ENCODE peak calls at places on chromosomes 1 and 21, in seven cellular contexts. V, D, A, F, K, C and N are unnamed samples. For H3K4me1, the result is how much of the 10 kb centered on the place peaks cover.

GRCh38 chr1:227805606-227806197 is 9.8 kb upstream of the PRSS38 start:
- DNase-seq in V (peak), D (no peak), A (no peak), F (no peak), K (no peak), C (no peak), N (no peak)

GRCh38 chr1:111725192-111725591 is 14.0 kb downstream of the INKA2 start:
- DNase-seq in V (no peak), D (peak), A (no peak), F (no peak), K (no peak), C (peak), N (peak)

GRCh38 chr1:151574575-151575529 is 34.7 kb downstream of the TUFT1 start:
- DNase-seq in V (no peak), D (no peak), A (no peak), F (peak), K (no peak), C (no peak), N (no peak)

GRCh38 chr1:2611621-2612437 is 21.0 kb downstream of the MMEL1 start:
- DNase-seq in V (no peak), D (peak), A (peak), F (no peak), K (no peak), C (no peak), N (no peak)

GRCh38 chr1:211830330-211831142 is at the start of gene LPGAT1:
- DNase-seq in V (peak), D (peak), A (peak), F (peak), K (peak), C (peak), N (peak)

GRCh38 chr1:203197625-203198024 is 11.1 kb upstream of the CHI3L1 start:
- DNase-seq in V (no peak), D (no peak), A (no peak), F (no peak), K (no peak), C (no peak), N (no peak)

GRCh38 chr1:160522622-160523345 is at the start of gene SLAMF6:
- DNase-seq in V (no peak), D (no peak), A (no peak), F (peak), K (no peak), C (no peak), N (no peak)

GRCh38 chr1:24085546-24085945 is 26.4 kb downstream of the MYOM3 start:
- DNase-seq in V (no peak), D (no peak), A (no peak), F (no peak), K (no peak), C (no peak), N (no peak)

GRCh38 chr1:59674605-59675004 is 140.1 kb upstream of the HOOK1 start:
- DNase-seq in V (peak), D (no peak), A (no peak), F (peak), K (peak), C (no peak), N (no peak)

GRCh38 chr1:66323958-66324357 is 210.0 kb upstream of the SGIP1 start:
- DNase-seq in V (no peak), D (no peak), A (no peak), F (no peak), K (no peak), C (no peak), N (no peak)

GRCh38 chr1:230208619-230209261 is 141.7 kb downstream of the GALNT2 start:
- DNase-seq in V (no peak), D (no peak), A (no peak), F (no peak), K (no peak), C (no peak), N (no peak)

GRCh38 chr1:224458296-224458695 is 23.7 kb upstream of the WDR26 start:
- DNase-seq in V (no peak), D (no peak), A (no peak), F (no peak), K (no peak), C (no peak), N (no peak)

GRCh38 chr1:205569411-205570172 is 62.2 kb downstream of the ELK4 start:
- DNase-seq in V (no peak), D (no peak), A (peak), F (peak), K (no peak), C (no peak), N (no peak)

GRCh38 chr1:228471762-228472398 is 15.3 kb upstream of the RNF187 start:
- DNase-seq in V (no peak), D (no peak), A (no peak), F (no peak), K (no peak), C (no peak), N (no peak)

GRCh38 chr1:232630047-232630893 is at the start of gene SIPA1L2:
- DNase-seq in V (peak), D (peak), A (peak), F (peak), K (peak), C (peak), N (peak)

GRCh38 chr1:162892916-162893714 is 32.1 kb upstream of the CCDC190 start:
- DNase-seq in V (no peak), D (no peak), A (no peak), F (no peak), K (no peak), C (no peak), N (no peak)

GRCh38 chr1:41495171-41495948 is 10.9 kb upstream of the EDN2 start:
- DNase-seq in V (peak), D (peak), A (peak), F (no peak), K (no peak), C (peak), N (no peak)

GRCh38 chr1:202860744-202861419 is 28.1 kb downstream of the RABIF start:
- DNase-seq in V (peak), D (peak), A (peak), F (peak), K (no peak), C (peak), N (no peak)

GRCh38 chr1:924619-925323 is 1.0 kb downstream of the SAMD11 start:
- DNase-seq in V (no peak), D (no peak), A (no peak), F (peak), K (no peak), C (peak), N (no peak)

GRCh38 chr1:62800274-62800673 is 16.3 kb downstream of the ATG4C start:
- DNase-seq in V (no peak), D (no peak), A (no peak), F (no peak), K (no peak), C (no peak), N (no peak)

GRCh38 chr1:42680921-42681683 is 1.1 kb upstream of the YBX1 start:
- DNase-seq in V (no peak), D (no peak), A (no peak), F (no peak), K (no peak), C (no peak), N (no peak)

GRCh38 chr1:65791396-65791795 is 1.3 kb upstream of the PDE4B start:
- DNase-seq in V (no peak), D (no peak), A (no peak), F (no peak), K (peak), C (no peak), N (no peak)

GRCh38 chr21:24825348-24825747 is 781.9 kb downstream of the MRPL39 start:
- DNase-seq in V (no peak), D (no peak), A (no peak), F (no peak), K (no peak), C (no peak), N (no peak)

GRCh38 chr1:50436489-50436888 is 13.2 kb upstream of the DMRTA2 start:
- DNase-seq in V (no peak), D (no peak), A (no peak), F (no peak), K (no peak), C (no peak), N (no peak)

GRCh38 chr1:236753554-236753953 is 41.5 kb upstream of the MTR start:
- DNase-seq in V (no peak), D (no peak), A (no peak), F (no peak), K (no peak), C (peak), N (no peak)

GRCh38 chr1:103129796-103130195 is 21.5 kb upstream of the COL11A1 start:
- DNase-seq in V (no peak), D (no peak), A (no peak), F (no peak), K (no peak), C (no peak), N (no peak)

GRCh38 chr1:103123321-103123720 is 15.0 kb upstream of the COL11A1 start:
- DNase-seq in V (no peak), D (no peak), A (no peak), F (no peak), K (no peak), C (no peak), N (no peak)

GRCh38 chr1:103125219-103125618 is 16.9 kb upstream of the COL11A1 start:
- DNase-seq in V (no peak), D (no peak), A (no peak), F (no peak), K (no peak), C (no peak), N (no peak)

DNA sequence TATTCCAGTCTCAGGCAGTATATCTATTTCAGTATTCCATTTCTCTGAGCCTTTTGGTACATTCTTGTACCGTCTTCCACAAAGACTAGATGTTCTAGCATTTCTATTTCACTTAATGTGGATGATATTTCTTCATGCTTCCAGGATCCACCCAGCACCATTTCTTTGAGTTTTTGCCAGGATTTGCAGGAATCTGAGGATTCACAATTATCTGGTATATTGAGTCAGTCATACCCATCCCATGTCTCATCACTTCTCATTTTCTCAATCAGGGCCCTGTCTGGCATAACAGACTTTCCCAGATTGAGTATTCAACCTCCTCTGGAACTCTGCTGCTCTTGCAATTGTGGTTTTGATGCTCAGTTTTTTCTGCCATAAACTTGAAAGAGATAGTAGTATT is 20.9 kb upstream of the COL11A1 start:
- DNase-seq in V (no peak), D (no peak), A (no peak), F (no peak), K (no peak), C (no peak), N (no peak)
- H3K4me1 ChIP-seq in V (under half), D (under half), A (under half), F (under half), K (under half), C (under half), N (under half)

DNA sequence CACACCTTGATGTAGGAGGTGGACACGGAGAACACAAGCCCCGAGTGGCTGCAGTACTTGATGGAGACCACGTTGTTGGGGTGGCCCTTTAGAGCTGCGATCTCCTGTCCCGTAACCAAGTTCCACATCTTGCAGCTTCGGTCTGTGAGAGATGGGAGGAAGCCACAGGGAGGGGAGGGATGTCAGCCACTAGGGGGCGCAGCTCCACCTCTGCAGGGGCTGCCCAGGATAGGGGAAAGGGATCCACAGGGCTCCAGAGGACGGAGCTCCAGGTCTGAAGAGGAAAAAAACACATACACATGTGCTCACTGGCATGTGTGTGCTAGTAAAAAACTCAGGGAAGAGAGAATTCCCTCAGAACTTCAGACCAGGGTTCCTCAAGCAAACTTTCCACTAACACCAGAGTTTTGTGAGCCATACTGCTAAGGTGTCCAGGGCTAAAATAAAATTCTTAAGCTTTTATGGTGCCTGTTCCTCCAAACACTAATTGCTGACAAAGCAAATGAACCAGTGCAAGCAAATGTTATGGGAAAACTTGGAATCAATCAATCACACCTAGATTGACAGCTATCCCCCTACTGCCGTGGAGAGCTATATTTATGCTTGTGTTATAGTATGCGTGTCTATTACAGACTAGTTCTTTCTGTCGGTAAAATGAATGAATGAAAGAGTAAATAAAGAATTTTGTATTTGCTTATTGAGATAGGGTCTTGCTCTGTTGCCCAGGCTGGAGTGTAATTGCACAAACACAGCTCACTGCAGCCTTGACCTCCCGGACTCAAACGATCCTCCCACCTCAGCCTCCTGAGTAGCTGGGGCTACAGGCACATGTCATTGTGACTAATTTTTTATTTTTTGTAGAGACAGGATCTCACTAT is 43.7 kb downstream of the KIF21B start:
- DNase-seq in V (no peak), D (no peak), A (no peak), F (peak), K (no peak), C (no peak), N (no peak)
- TF ChIP-seq CTCF in V (no peak), D (peak), A (peak), F (peak), K (peak), C (no peak), N (peak)

GRCh38 chr1:15962671-15963362 is 13.1 kb downstream of the ZBTB17 start:
- DNase-seq in V (no peak), D (no peak), A (no peak), F (no peak), K (no peak), C (no peak), N (no peak)

GRCh38 chr1:15960808-15961207 is 15.1 kb downstream of the ZBTB17 start:
- DNase-seq in V (no peak), D (no peak), A (no peak), F (no peak), K (no peak), C (no peak), N (no peak)

GRCh38 chr1:15963363-15963967 is 12.4 kb downstream of the ZBTB17 start:
- DNase-seq in V (no peak), D (no peak), A (no peak), F (no peak), K (no peak), C (no peak), N (no peak)

GRCh38 chr1:15961492-15961891 is 14.4 kb downstream of the ZBTB17 start:
- DNase-seq in V (no peak), D (no peak), A (no peak), F (no peak), K (no peak), C (no peak), N (no peak)

DNA sequence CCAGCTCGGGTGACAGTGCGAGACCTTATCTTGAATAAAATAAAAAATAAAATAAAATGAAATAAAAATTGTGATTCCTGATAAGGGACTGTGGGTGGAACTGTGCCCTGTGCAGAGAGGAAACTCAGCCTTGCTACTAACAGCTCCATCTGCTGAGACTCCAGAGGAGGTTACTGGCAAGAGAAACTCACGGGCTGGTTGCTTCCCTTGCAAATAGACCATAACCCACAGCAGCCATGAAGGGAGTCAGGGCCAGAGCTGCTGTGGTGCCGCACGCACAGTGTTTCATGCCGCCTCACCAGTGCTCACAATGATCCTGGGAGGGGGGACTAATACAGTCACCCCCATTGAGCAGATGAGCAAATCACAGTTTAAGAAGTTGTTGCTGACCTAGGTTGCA is 13.7 kb downstream of the ZBTB17 start:
- DNase-seq in V (no peak), D (no peak), A (no peak), F (no peak), K (no peak), C (no peak), N (no peak)
- H3K4me1 ChIP-seq in V (under half), D (under half), A (under half), F (under half), K (under half), C (under half), N (half or more)

GRCh38 chr1:198829948-198830347 is 191.1 kb downstream of the PTPRC start:
- DNase-seq in V (no peak), D (no peak), A (no peak), F (no peak), K (no peak), C (no peak), N (no peak)
- TF ChIP-seq CTCF in V (no peak), D (no peak), A (no peak), F (no peak), K (no peak), C (no peak), N (no peak)

GRCh38 chr1:94324168-94324544 is 86.8 kb upstream of the ARHGAP29 start:
- DNase-seq in V (no peak), D (no peak), A (no peak), F (no peak), K (no peak), C (no peak), N (no peak)
- H3K4me1 ChIP-seq in V (under half), D (under half), A (under half), F (under half), K (under half), C (under half), N (under half)

GRCh38 chr1:47781171-47781959 is 215.8 kb downstream of the TRABD2B start:
- DNase-seq in V (no peak), D (no peak), A (no peak), F (no peak), K (no peak), C (no peak), N (no peak)
- TF ChIP-seq CTCF in V (no peak), D (no peak), A (no peak), F (no peak), K (no peak), C (no peak), N (no peak)

GRCh38 chr1:30627206-30627605 is 96.2 kb downstream of the MATN1 start:
- DNase-seq in V (no peak), D (no peak), A (no peak), F (no peak), K (no peak), C (no peak), N (no peak)

GRCh38 chr1:30631700-30632099 is 91.7 kb downstream of the MATN1 start:
- DNase-seq in V (peak), D (no peak), A (no peak), F (no peak), K (no peak), C (no peak), N (no peak)

GRCh38 chr1:30633294-30633693 is 90.1 kb downstream of the MATN1 start:
- DNase-seq in V (peak), D (no peak), A (no peak), F (no peak), K (no peak), C (no peak), N (no peak)

GRCh38 chr1:30627994-30628393 is 95.4 kb downstream of the MATN1 start:
- DNase-seq in V (peak), D (no peak), A (no peak), F (no peak), K (no peak), C (no peak), N (no peak)

GRCh38 chr1:30629501-30629900 is 93.9 kb downstream of the MATN1 start:
- DNase-seq in V (peak), D (no peak), A (no peak), F (no peak), K (no peak), C (no peak), N (no peak)
- H3K4me1 ChIP-seq in V (under half), D (under half), A (under half), F (under half), K (under half), C (under half), N (under half)

GRCh38 chr21:35559128-35559831 is 501.0 kb downstream of the SETD4 start:
- DNase-seq in V (no peak), D (no peak), A (no peak), F (no peak), K (no peak), C (no peak), N (no peak)
- TF ChIP-seq CTCF in V (no peak), D (no peak), A (no peak), F (no peak), K (no peak), C (no peak), N (no peak)